ENCODE peak calls at places on chromosomes 6 and 20, in seven cellular contexts. W is A549, M is heart left ventricle, X is pancreas, L is cardiac muscle cell, T is MM.1S, O is transverse colon. N is an unnamed sample.

GRCh38 chr20:32037929-32038328 is 14.1 kb upstream of the HCK start:
- DNase-seq in M (no peak), T (no peak), O (no peak), X (no peak), W (peak), L (no peak), N (peak)

GRCh38 chr6:26141378-26141901 is 54.2 kb downstream of the HFE start:
- DNase-seq in W (no peak), L (peak), O (no peak), X (no peak), T (no peak), M (no peak), N (no peak)

GRCh38 chr6:139846538-139847321 is 472.3 kb upstream of the CITED2 start:
- DNase-seq in M (peak), T (no peak), L (peak), X (no peak), O (peak), W (no peak), N (no peak)

GRCh38 chr20:41234546-41234945 is 83.0 kb downstream of the ZHX3 start:
- DNase-seq in X (no peak), M (peak), O (no peak), L (peak), W (no peak), T (no peak), N (no peak)

GRCh38 chr6:150025201-150025917 is at the start of gene RAET1L:
- DNase-seq in O (peak), T (no peak), L (no peak), W (peak), X (no peak), M (no peak), N (peak)

GRCh38 chr6:105509506-105510331 is 106.8 kb upstream of the PREP start:
- DNase-seq in M (peak), W (peak), X (no peak), L (peak), O (no peak), T (no peak), N (peak)

GRCh38 chr6:25655746-25656145 is 3.7 kb downstream of the SCGN start:
- DNase-seq in W (no peak), O (no peak), L (no peak), X (no peak), T (no peak), M (no peak), N (no peak)

GRCh38 chr6:143581835-143582480 is 70.4 kb upstream of the FUCA2 start:
- DNase-seq in W (no peak), T (no peak), L (no peak), O (no peak), X (no peak), M (no peak), N (peak)

GRCh38 chr20:15767636-15768369 is 805.4 kb downstream of the KIF16B start:
- DNase-seq in X (no peak), W (no peak), O (no peak), M (no peak), T (no peak), L (no peak), N (no peak)

GRCh38 chr20:34626978-34627377 is 49.9 kb downstream of the PIGU start:
- DNase-seq in L (peak), T (no peak), X (no peak), W (no peak), M (no peak), O (no peak), N (no peak)

GRCh38 chr6:11350294-11350693 is 117.8 kb upstream of the NEDD9 start:
- DNase-seq in M (no peak), L (no peak), O (no peak), W (no peak), T (no peak), X (no peak), N (peak)

GRCh38 chr6:147909645-147910044 is 401.2 kb downstream of the SAMD5 start:
- DNase-seq in O (no peak), L (no peak), W (no peak), T (no peak), X (no peak), M (no peak), N (no peak)

GRCh38 chr6:100202417-100203194 is 208.6 kb upstream of the MCHR2 start:
- DNase-seq in W (peak), O (no peak), L (no peak), T (no peak), X (no peak), M (no peak), N (peak)

GRCh38 chr6:157066781-157067491 is 256.4 kb downstream of the TMEM242 start:
- DNase-seq in T (no peak), O (no peak), L (no peak), X (no peak), W (no peak), M (no peak), N (no peak)

GRCh38 chr6:160065200-160065599 is 56.4 kb upstream of the SLC22A1 start:
- DNase-seq in L (no peak), M (no peak), O (no peak), X (no peak), W (no peak), T (no peak), N (no peak)

GRCh38 chr6:37059344-37060194 is 54.1 kb downstream of the FGD2 start:
- DNase-seq in T (no peak), O (peak), W (peak), M (peak), X (no peak), L (peak), N (peak)

GRCh38 chr6:85662251-85662650 is 19.6 kb upstream of the SYNCRIP start:
- DNase-seq in X (no peak), T (no peak), O (no peak), W (no peak), L (no peak), M (no peak), N (no peak)

GRCh38 chr20:11738852-11739251 is 178.8 kb upstream of the BTBD3 start:
- DNase-seq in W (no peak), L (no peak), X (no peak), M (no peak), T (no peak), O (no peak), N (no peak)

GRCh38 chr6:113921299-113921904 is 49.5 kb downstream of the HDAC2 start:
- DNase-seq in X (no peak), M (no peak), T (no peak), L (no peak), W (no peak), O (no peak), N (no peak)

GRCh38 chr6:52910091-52910490 is 593 bp upstream of the GSTA3 start:
- DNase-seq in L (no peak), O (no peak), X (no peak), M (no peak), T (no peak), W (no peak), N (no peak)

GRCh38 chr6:110708295-110708965 is 106.8 kb downstream of the CDK19 start:
- DNase-seq in M (no peak), O (no peak), T (no peak), X (no peak), W (no peak), L (no peak), N (peak)

GRCh38 chr20:53547664-53548239 is 45.9 kb downstream of the ZNF217 start:
- DNase-seq in M (no peak), T (peak), O (peak), L (peak), W (peak), X (no peak), N (peak)

GRCh38 chr6:56222509-56222908 is 24.9 kb downstream of the COL21A1 start:
- DNase-seq in M (no peak), O (no peak), W (no peak), L (no peak), X (no peak), T (no peak), N (peak)

GRCh38 chr6:97053643-97054411 is 129.3 kb downstream of the KLHL32 start:
- DNase-seq in T (peak), X (no peak), O (no peak), M (no peak), L (peak), W (peak), N (peak)

GRCh38 chr6:93568169-93568568 is 148.8 kb upstream of the EPHA7 start:
- DNase-seq in L (no peak), W (no peak), M (no peak), T (no peak), X (no peak), O (no peak), N (no peak)

GRCh38 chr6:149567194-149567586 is 1.0 kb downstream of the GINM1 start:
- DNase-seq in M (no peak), W (no peak), L (no peak), T (peak), X (no peak), O (no peak), N (no peak)

GRCh38 chr20:4045082-4045481 is 29.7 kb upstream of the RNF24 start:
- DNase-seq in T (no peak), O (no peak), W (no peak), X (no peak), M (no peak), L (no peak), N (no peak)

GRCh38 chr6:99882151-99882702 is 111.8 kb downstream of the MCHR2 start:
- DNase-seq in T (no peak), L (no peak), O (no peak), W (no peak), X (no peak), M (no peak), N (no peak)

GRCh38 chr6:72712921-72713320 is 91.1 kb downstream of the KCNQ5 start:
- DNase-seq in W (no peak), L (no peak), M (no peak), X (no peak), T (no peak), O (no peak), N (no peak)

GRCh38 chr20:37902504-37903313 is at the start of gene VSTM2L:
- DNase-seq in M (no peak), T (no peak), W (peak), X (no peak), O (peak), L (peak), N (peak)

GRCh38 chr20:41411458-41411857 is 44.8 kb upstream of the EMILIN3 start:
- DNase-seq in T (peak), W (peak), O (no peak), L (no peak), X (no peak), M (no peak), N (peak)

GRCh38 chr20:18362916-18363315 is 74.6 kb downstream of the ZNF133 start:
- DNase-seq in T (no peak), X (no peak), L (no peak), W (no peak), O (no peak), M (no peak), N (no peak)

GRCh38 chr6:69867075-69867911 is 937 bp downstream of the COL19A1 start:
- DNase-seq in T (peak), L (peak), O (peak), W (peak), X (peak), M (peak), N (peak)

GRCh38 chr6:83114164-83114563 is 46.7 kb downstream of the DOP1A start:
- DNase-seq in X (no peak), M (no peak), O (no peak), W (no peak), L (no peak), T (no peak), N (peak)

GRCh38 chr6:35496036-35496850 is 636 bp downstream of the TEAD3 start:
- DNase-seq in T (peak), M (peak), L (peak), O (peak), X (no peak), W (no peak), N (peak)

GRCh38 chr6:130822736-130823135 is 4.5 kb upstream of the SMLR1 start:
- DNase-seq in X (no peak), L (no peak), W (no peak), M (no peak), T (no peak), O (no peak), N (no peak)

GRCh38 chr6:130827247-130828149 is at the start of gene SMLR1:
- DNase-seq in M (no peak), W (no peak), L (no peak), O (no peak), X (peak), T (no peak), N (no peak)

GRCh38 chr6:130825772-130826441 is 1.3 kb upstream of the SMLR1 start:
- DNase-seq in T (no peak), L (no peak), W (no peak), M (no peak), O (no peak), X (no peak), N (no peak)

GRCh38 chr6:130826442-130827246 is 562 bp upstream of the SMLR1 start:
- DNase-seq in M (no peak), L (no peak), T (no peak), W (no peak), O (no peak), X (no peak), N (no peak)

GRCh38 chr6:130824978-130825694 is 2.1 kb upstream of the SMLR1 start:
- DNase-seq in W (no peak), L (no peak), M (no peak), O (no peak), T (no peak), X (no peak), N (no peak)
- H3K4me3 ChIP-seq in W (no peak), L (no peak), M (no peak), O (no peak), T (no peak), X (no peak), N (no peak)

GRCh38 chr20:63578224-63579016 is 4.4 kb upstream of the HELZ2 start:
- DNase-seq in M (no peak), L (no peak), T (no peak), O (no peak), W (no peak), X (no peak), N (no peak)
- TF ChIP-seq CTCF in M (no peak), L (no peak), T (peak), O (no peak), W (no peak), X (no peak), N (no peak)

DNA sequence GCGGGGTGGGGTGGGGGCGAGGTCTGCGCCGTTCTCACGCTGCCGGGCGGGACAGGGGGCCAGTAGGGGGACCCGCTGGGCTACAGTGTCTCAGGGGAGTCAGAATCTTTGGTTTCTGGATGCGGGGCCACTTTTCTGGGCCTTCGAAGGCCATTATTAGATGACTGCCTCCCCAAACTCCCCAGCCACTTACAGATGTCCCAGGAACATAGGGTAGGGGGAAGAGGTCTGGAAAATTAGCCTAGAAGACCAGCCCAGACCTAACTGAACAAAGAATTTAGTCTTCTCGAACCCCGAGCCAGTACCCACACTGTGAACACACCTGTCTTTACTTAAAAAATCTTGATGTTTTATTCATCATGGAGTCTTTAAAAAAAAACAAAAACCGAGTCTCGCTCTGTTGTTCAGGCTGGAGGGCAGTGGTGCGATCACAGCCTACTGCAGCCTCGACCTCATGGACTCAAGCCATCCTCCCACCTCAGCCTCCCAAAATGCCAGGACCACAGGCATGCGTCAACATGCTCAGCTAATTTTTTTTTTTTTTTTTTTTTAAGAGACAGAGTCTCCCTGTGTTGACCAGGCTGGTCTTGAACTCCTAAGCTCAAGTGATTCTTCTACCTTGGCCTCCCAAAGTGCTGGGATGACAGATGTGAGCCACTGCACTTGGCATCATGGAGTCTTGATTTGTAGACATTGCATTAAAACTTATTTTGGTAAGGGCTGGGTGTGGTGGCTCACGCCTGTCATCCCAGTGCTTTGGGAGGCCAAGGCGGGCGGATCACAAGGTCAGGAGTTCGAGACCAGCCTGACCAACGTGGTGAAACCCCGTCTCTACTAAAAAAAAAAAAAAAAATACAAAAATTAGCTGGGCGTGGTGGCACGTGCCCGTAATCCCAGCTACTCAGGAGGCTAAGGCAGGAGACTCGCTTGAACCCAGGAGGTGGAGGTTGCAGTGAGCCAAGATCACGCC is 3.3 kb upstream of the SLC29A1 start:
- DNase-seq in L (no peak), T (no peak), W (no peak), X (no peak), M (no peak), O (no peak), N (no peak)
- H3K4me3 ChIP-seq in L (peak), T (peak), W (peak), X (peak), M (peak), O (peak), N (peak)

GRCh38 chr6:63573899-63574553 is 1.7 kb downstream of the LOC128125822 start:
- DNase-seq in T (peak), M (no peak), O (peak), W (peak), L (peak), X (peak), N (peak)

GRCh38 chr6:63572733-63573139 is 456 bp downstream of the LOC128125822 start:
- DNase-seq in W (no peak), T (no peak), L (no peak), O (no peak), X (no peak), M (peak), N (no peak)

GRCh38 chr6:63576147-63576772 is 4.0 kb downstream of the LOC128125822 start:
- DNase-seq in T (no peak), M (no peak), L (no peak), O (no peak), X (no peak), W (no peak), N (no peak)

GRCh38 chr6:63573140-63573898 is 1.0 kb downstream of the LOC128125822 start:
- DNase-seq in O (peak), M (peak), W (peak), T (peak), L (peak), X (peak), N (peak)

DNA sequence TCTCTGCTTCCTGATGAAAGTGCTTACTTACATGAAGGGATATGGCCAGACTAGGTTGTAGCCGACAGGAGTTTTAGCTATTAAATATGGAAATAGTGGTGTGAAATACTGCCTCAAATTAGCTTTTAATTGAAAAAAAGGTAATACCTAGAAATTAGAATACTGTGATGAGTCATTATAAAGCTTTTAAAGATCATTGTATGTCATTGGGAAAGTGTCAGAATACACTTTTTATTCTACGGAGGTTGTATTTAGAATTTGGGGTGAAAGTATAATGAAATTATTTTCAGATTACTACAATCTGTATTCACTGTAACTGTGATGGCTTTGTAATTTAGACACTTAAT is 2.2 kb downstream of the LOC128125822 start:
- DNase-seq in X (no peak), W (no peak), T (no peak), O (no peak), M (no peak), L (no peak), N (no peak)
- TF ChIP-seq CTCF in X (no peak), W (no peak), T (no peak), O (no peak), M (no peak), L (no peak), N (no peak)

GRCh38 chr6:41939091-41939847 is 2.3 kb downstream of the CCND3 start:
- DNase-seq in W (no peak), T (no peak), X (no peak), M (peak), L (no peak), O (peak), N (peak)
- H3K4me3 ChIP-seq in W (peak), T (no peak), X (no peak), M (peak), L (no peak), O (no peak), N (peak)

GRCh38 chr6:167236239-167236571 is 54.9 kb upstream of the UNC93A start:
- DNase-seq in M (no peak), O (no peak), T (no peak), W (no peak), L (no peak), X (no peak), N (no peak)
- TF ChIP-seq CTCF in M (no peak), O (no peak), T (no peak), W (no peak), L (no peak), X (no peak), N (no peak)

GRCh38 chr20:47921306-47922279 is 136.3 kb upstream of the SULF2 start:
- DNase-seq in L (no peak), O (no peak), T (no peak), M (no peak), W (no peak), X (no peak), N (no peak)
- H3K4me3 ChIP-seq in L (no peak), O (no peak), T (no peak), M (no peak), W (no peak), X (no peak), N (no peak)